ENCODE peak calls at places on chromosomes 7 and 10, in eight cellular contexts. F is HEK293T; S is transverse colon; K is NCI-H1436 treated with DMSO at 0.1 percent for 48 hours; X is MCF 10A; N is epithelial cell of proximal tubule; E is testis; O is stimulated activated CD4-positive, alpha-beta T cell treated with anti-CD3 and anti-CD28 coated beads, Interleukin-2, amount 100 ng/mL, for 48 hours. W is an unnamed sample.

GRCh38 chr10:17475661-17476060 is 21.3 kb upstream of the ST8SIA6 start:
- DNase-seq in S (no peak), E (no peak), N (no peak), X (no peak), O (no peak), F (no peak), K (no peak), W (no peak)

GRCh38 chr10:70542565-70542938 is 60.0 kb downstream of the PRF1 start:
- DNase-seq in N (no peak), F (no peak), S (no peak), O (no peak), X (no peak), K (no peak), E (no peak), W (no peak)

GRCh38 chr10:110067960-110068770 is 60.4 kb downstream of the ADD3 start:
- DNase-seq in N (no peak), F (peak), K (no peak), S (no peak), E (no peak), O (no peak), X (peak), W (no peak)

GRCh38 chr7:159062596-159062995 is 82.1 kb downstream of the VIPR2 start:
- DNase-seq in N (no peak), E (peak), O (no peak), F (no peak), S (no peak), K (no peak), X (no peak), W (no peak)

GRCh38 chr10:63268139-63268797 is 135.1 kb downstream of the NRBF2 start:
- DNase-seq in F (no peak), E (no peak), X (peak), N (no peak), O (no peak), K (no peak), S (no peak), W (no peak)

GRCh38 chr7:150317748-150318444 is 5.3 kb upstream of the LRRC61 start:
- DNase-seq in F (no peak), E (no peak), S (no peak), X (peak), O (no peak), K (no peak), N (no peak), W (no peak)

GRCh38 chr7:52668435-52668834 is 367.0 kb upstream of the POM121L12 start:
- DNase-seq in O (no peak), F (no peak), S (no peak), E (no peak), K (no peak), N (no peak), X (no peak), W (no peak)

GRCh38 chr7:157272351-157273207 is 64.2 kb upstream of the DNAJB6 start:
- DNase-seq in F (no peak), S (no peak), E (no peak), K (no peak), O (no peak), X (no peak), N (no peak), W (no peak)

GRCh38 chr7:142438923-142439515 is 181.2 kb upstream of the PRSS58 start:
- DNase-seq in N (no peak), E (no peak), O (no peak), F (no peak), K (no peak), X (no peak), S (peak), W (no peak)

GRCh38 chr10:117552156-117552620 is 9.6 kb downstream of the EMX2 start:
- DNase-seq in O (no peak), N (no peak), S (no peak), E (no peak), F (no peak), X (no peak), K (no peak), W (no peak)

GRCh38 chr7:76074972-76075370 is 27.1 kb downstream of the MDH2 start:
- DNase-seq in K (no peak), S (no peak), N (no peak), F (no peak), E (no peak), O (no peak), X (peak), W (no peak)

GRCh38 chr7:86951895-86952294 is 107.6 kb downstream of the ELAPOR2 start:
- DNase-seq in E (no peak), S (no peak), F (no peak), X (no peak), O (no peak), K (no peak), N (no peak), W (no peak)

GRCh38 chr10:81838950-81839349 is 36.0 kb upstream of the NRG3 start:
- DNase-seq in N (no peak), F (no peak), X (peak), E (peak), S (no peak), O (no peak), K (no peak), W (peak)

GRCh38 chr7:82729172-82730030 is 285.8 kb upstream of the CACNA2D1 start:
- DNase-seq in S (no peak), E (no peak), X (peak), F (peak), N (no peak), O (no peak), K (no peak), W (peak)

GRCh38 chr7:20482071-20482470 is 133.4 kb upstream of the ABCB5 start:
- DNase-seq in O (no peak), X (no peak), N (no peak), S (no peak), K (no peak), F (no peak), E (no peak), W (no peak)

GRCh38 chr10:128274938-128275337 is 148.7 kb upstream of the MKI67 start:
- DNase-seq in E (no peak), S (no peak), O (no peak), K (no peak), X (peak), N (no peak), F (no peak), W (no peak)

GRCh38 chr10:133164816-133165555 is 5.0 kb downstream of the KNDC1 start:
- DNase-seq in O (no peak), N (no peak), E (no peak), X (no peak), K (no peak), F (no peak), S (no peak), W (no peak)

GRCh38 chr10:59384761-59385160 is 22.4 kb upstream of the FAM13C start:
- DNase-seq in K (no peak), F (no peak), O (no peak), N (no peak), S (no peak), X (no peak), E (no peak), W (no peak)

GRCh38 chr10:52706347-52707070 is 66.1 kb downstream of the MBL2 start:
- DNase-seq in O (no peak), S (no peak), F (no peak), K (no peak), N (no peak), X (no peak), E (no peak), W (no peak)

GRCh38 chr7:26777383-26777782 is 87.0 kb downstream of the SKAP2 start:
- DNase-seq in N (no peak), F (no peak), O (no peak), E (no peak), X (no peak), S (no peak), K (no peak), W (no peak)

GRCh38 chr7:151101621-151102396 is 15.5 kb downstream of the AGAP3 start:
- DNase-seq in F (no peak), X (no peak), O (no peak), S (no peak), K (no peak), E (no peak), N (no peak), W (no peak)

GRCh38 chr7:1893451-1893850 is 223.4 kb downstream of the ELFN1 start:
- DNase-seq in S (no peak), E (no peak), O (no peak), N (no peak), F (no peak), X (no peak), K (no peak), W (no peak)

GRCh38 chr10:48551796-48552591 is 52.9 kb downstream of the ARHGAP22 start:
- DNase-seq in X (peak), F (peak), S (no peak), E (peak), K (no peak), O (peak), N (no peak), W (peak)

GRCh38 chr10:85490431-85490830 is 876.2 kb downstream of the GRID1 start:
- DNase-seq in S (no peak), K (no peak), F (no peak), N (no peak), O (no peak), E (no peak), X (no peak), W (no peak)

GRCh38 chr7:139776486-139777303 is 1.1 kb downstream of the HIPK2 start:
- DNase-seq in N (no peak), K (no peak), F (peak), X (peak), O (no peak), S (peak), E (peak), W (peak)

GRCh38 chr10:93512565-93512964 is 16.2 kb downstream of the CEP55 start:
- DNase-seq in X (no peak), F (no peak), E (no peak), N (no peak), S (no peak), O (no peak), K (no peak), W (no peak)

GRCh38 chr10:84429926-84430520 is 101.6 kb downstream of the CCSER2 start:
- DNase-seq in N (no peak), F (peak), S (peak), K (no peak), X (peak), O (peak), E (peak), W (peak)

GRCh38 chr7:38451840-38452239 is 178.4 kb upstream of the TARP start:
- DNase-seq in S (no peak), K (no peak), F (peak), E (no peak), O (no peak), N (peak), X (peak), W (no peak)

GRCh38 chr7:77348371-77348813 is 67.8 kb downstream of the GSAP start:
- DNase-seq in N (peak), X (peak), F (no peak), S (no peak), E (no peak), O (no peak), K (no peak), W (no peak)

GRCh38 chr10:3978762-3979161 is 193.8 kb upstream of the KLF6 start:
- DNase-seq in F (no peak), E (no peak), O (no peak), N (no peak), X (peak), S (no peak), K (no peak), W (no peak)

W was measured in neuronal stem cell.